ENCODE peak calls at places on chromosomes 13 and 19, in five cellular contexts. Y, Q, K, A and E are unnamed samples.
A peak's percentile ranks its signal among the peaks of the same experiment; 100 is the strongest.

GRCh38 chr19:4575267-4575793 is 15.8 kb upstream of the SEMA6B start:
- DNase-seq in Q (peak; percentile 73), Y (no peak), A (no peak), K (peak; percentile 97), E (no peak)

GRCh38 chr19:5314012-5314906 is 26.4 kb downstream of the PTPRS start:
- DNase-seq in Q (peak; percentile 35), Y (no peak), A (no peak), K (no peak), E (no peak)

GRCh38 chr19:28428644-28429348 is 784.2 kb downstream of the UQCRFS1 start:
- DNase-seq in Y (no peak), K (no peak), Q (no peak), A (no peak), E (no peak)

GRCh38 chr19:14181906-14182305 is 24.1 kb downstream of the ADGRL1 start:
- DNase-seq in Y (no peak), A (no peak), K (no peak), Q (no peak), E (no peak)

GRCh38 chr13:38002596-38002995 is 133.0 kb upstream of the TRPC4 start:
- DNase-seq in Q (no peak), A (no peak), Y (no peak), K (peak; percentile 15), E (no peak)

GRCh38 chr13:46593403-46593802 is 40.4 kb downstream of the LRCH1 start:
- DNase-seq in A (no peak), Q (no peak), K (no peak), Y (no peak), E (no peak)

GRCh38 chr13:83065136-83065535 is 817.1 kb downstream of the SLITRK1 start:
- DNase-seq in Y (no peak), Q (no peak), A (no peak), K (no peak), E (no peak)

GRCh38 chr19:13102666-13103584 is at the start of gene LYL1:
- DNase-seq in Y (no peak), Q (peak; percentile 93), A (no peak), K (peak; percentile 98), E (no peak)

GRCh38 chr13:112255550-112256120 is 120.5 kb upstream of the SPACA7 start:
- DNase-seq in Q (no peak), K (no peak), Y (no peak), A (no peak), E (no peak)

GRCh38 chr13:99883805-99884204 is 87.8 kb downstream of the ZIC5 start:
- DNase-seq in A (no peak), K (no peak), Q (no peak), Y (no peak), E (no peak)

GRCh38 chr13:77219401-77219800 is 107.5 kb downstream of the MYCBP2 start:
- DNase-seq in A (no peak), Q (no peak), Y (no peak), K (no peak), E (no peak)

GRCh38 chr13:35512271-35512920 is 35.9 kb upstream of the MAB21L1 start:
- DNase-seq in Q (no peak), A (no peak), K (peak; percentile 62), Y (no peak), E (no peak)

GRCh38 chr13:109567315-109567714 is 219.1 kb downstream of the IRS2 start:
- DNase-seq in K (no peak), Y (no peak), A (no peak), Q (no peak), E (no peak)
- TF ChIP-seq EZH2 in K (no peak), Y (no peak), A (no peak), Q (no peak), E (no peak)

GRCh38 chr19:37654833-37655688 is at the start of gene ZFP30:
- DNase-seq in Q (peak; percentile 87), A (peak; percentile 33), K (peak; percentile 88), Y (peak; percentile 32), E (no peak)
- TF ChIP-seq POLR2AphosphoS5 in Q (peak; percentile 47), A (no peak), K (peak; percentile 25), Y (no peak), E (no peak)

GRCh38 chr19:46492841-46493235 is 2.8 kb downstream of the PNMA8B start:
- DNase-seq in K (no peak), Y (no peak), A (no peak), Q (no peak), E (no peak)
- H3K9ac ChIP-seq in K (no peak overlapping the region), Y (no peak overlapping the region), A (no peak overlapping the region), Q (no peak overlapping the region), E (no peak overlapping the region)

GRCh38 chr13:29570058-29570654 is 25.3 kb downstream of the SLC7A1 start:
- DNase-seq in A (no peak), K (no peak), Q (no peak), Y (no peak), E (no peak)

GRCh38 chr13:29567411-29567810 is 28.1 kb downstream of the SLC7A1 start:
- DNase-seq in Y (no peak), A (no peak), K (no peak), Q (no peak), E (no peak)

GRCh38 chr13:29569253-29570057 is 26.0 kb downstream of the SLC7A1 start:
- DNase-seq in K (peak; percentile 41), Y (no peak), Q (no peak), A (no peak), E (no peak)

GRCh38 chr13:29566864-29567263 is 28.6 kb downstream of the SLC7A1 start:
- DNase-seq in A (no peak), K (no peak), Q (no peak), Y (no peak), E (no peak)

GRCh38 chr13:29568731-29569130 is 26.8 kb downstream of the SLC7A1 start:
- DNase-seq in Q (no peak), Y (no peak), A (no peak), K (peak; percentile 41), E (no peak)
- TF ChIP-seq EZH2 in Q (no peak), Y (no peak), A (no peak), K (no peak), E (no peak)

GRCh38 chr19:58279042-58279924 is 528 bp downstream of the ZNF8 start:
- DNase-seq in Y (no peak), A (no peak), Q (peak; percentile 84), K (peak; percentile 86), E (no peak)
- TF ChIP-seq POLR2AphosphoS5 in Y (no peak), A (no peak), Q (no peak), K (no peak), E (no peak)

GRCh38 chr19:11964858-11965645 is at the start of gene ZNF763:
- DNase-seq in Y (no peak), Q (peak; percentile 24), K (peak; percentile 48), A (peak; percentile 79), E (no peak)
- H3K9ac ChIP-seq in Y (no peak within 1 kb of the TSS), Q (no peak within 1 kb of the TSS), K (no peak within 1 kb of the TSS), A (peak within 1 kb of the TSS; percentile 90), E (no peak within 1 kb of the TSS)

GRCh38 chr13:30874561-30874960 is 31.5 kb upstream of the MEDAG start:
- DNase-seq in K (no peak), Y (no peak), A (no peak), Q (no peak), E (no peak)
- TF ChIP-seq EZH2 in K (no peak), Y (no peak), A (no peak), Q (no peak), E (no peak)

DNA sequence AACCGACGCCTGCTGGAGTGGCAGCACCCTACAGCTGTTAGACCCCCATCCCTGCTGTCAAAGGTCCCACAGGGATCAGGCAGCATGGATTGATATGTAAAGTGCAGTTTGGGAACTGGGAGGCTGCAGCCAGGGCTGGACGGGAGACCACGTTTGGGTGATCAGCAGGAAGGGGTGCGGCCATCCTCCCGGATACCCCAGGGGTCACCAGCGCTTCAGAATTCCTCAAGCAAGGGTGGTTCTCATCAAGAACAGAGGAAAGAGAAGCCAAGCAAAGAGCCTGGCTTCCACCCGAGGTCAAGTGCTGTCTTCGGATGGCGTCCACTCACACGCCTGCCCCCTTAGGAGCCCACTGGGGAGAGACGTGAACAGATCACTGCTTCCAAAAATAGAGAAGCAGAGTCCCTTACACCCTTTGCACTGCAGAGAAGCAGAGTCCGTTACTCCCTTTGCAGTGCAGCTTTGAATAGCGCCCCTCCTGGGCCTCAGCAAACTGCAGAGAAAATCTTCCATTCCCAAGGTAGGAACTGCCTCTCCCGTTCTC is 35.5 kb downstream of the DHRS12 start:
- DNase-seq in K (no peak), Q (no peak), Y (no peak), A (no peak), E (no peak)
- TF ChIP-seq POLR2AphosphoS5 in K (no peak), Q (no peak), Y (no peak), A (no peak), E (no peak)

DNA sequence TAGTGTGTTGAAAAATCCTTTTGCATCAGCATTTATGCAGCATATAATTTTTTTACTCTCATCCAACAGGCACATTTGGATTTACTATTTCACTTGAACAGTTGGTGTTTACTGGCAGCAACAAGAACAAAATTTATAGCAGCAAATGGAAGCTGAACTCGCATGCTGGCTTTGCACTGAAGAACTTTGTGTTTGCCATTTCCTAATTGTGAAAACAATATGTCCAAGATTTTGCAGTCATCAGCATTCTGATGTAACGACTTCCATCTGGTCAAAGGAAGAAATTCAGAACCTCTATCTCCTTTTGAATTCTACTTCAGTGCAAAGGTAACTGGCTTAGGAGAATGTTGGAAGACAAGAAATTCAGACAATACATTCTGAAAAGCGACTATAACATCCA is 131.0 kb downstream of the DLEU7 start:
- DNase-seq in Y (no peak), A (no peak), K (no peak), Q (no peak), E (no peak)
- H3K9ac ChIP-seq in Y (no peak overlapping the region), A (no peak overlapping the region), K (no peak overlapping the region), Q (no peak overlapping the region), E (peak overlapping the region; percentile 56)